ENCODE peak calls at places on chromosome 19, in seven cellular contexts. N is NCI-H2081; Q is effector CD8-positive, alpha-beta T cell; R is activated CD4-positive, alpha-beta T cell treated with anti-CD3 and anti-CD28 coated beads, Interleukin-2, amount 50 U/mL, for 1 hour; J is cardiac fibroblast; F is progenitor cell of endocrine pancreas; P is left lung. U is an unnamed sample.

GRCh38 chr19:28577666-28578065 is 635.3 kb downstream of the UQCRFS1 start:
- DNase-seq in N (no peak), Q (no peak), R (no peak), J (no peak), F (no peak), P (no peak), U (no peak)

GRCh38 chr19:14383898-14384669 is 2.8 kb downstream of the ADGRE5 start:
- DNase-seq in N (no peak), Q (peak), R (no peak), J (peak), F (no peak), P (peak), U (no peak)

GRCh38 chr19:19662344-19662743 is 1.1 kb downstream of the ATP13A1 start:
- DNase-seq in N (no peak), Q (no peak), R (no peak), J (no peak), F (no peak), P (no peak), U (no peak)

GRCh38 chr19:10998045-10998533 is 37.3 kb downstream of the SMARCA4 start:
- DNase-seq in N (no peak), Q (no peak), R (no peak), J (peak), F (no peak), P (no peak), U (no peak)

GRCh38 chr19:13014101-13014920 is 19.0 kb downstream of the NFIX start:
- DNase-seq in N (no peak), Q (no peak), R (no peak), J (peak), F (no peak), P (no peak), U (no peak)

GRCh38 chr19:10817291-10818038 is 18.5 kb downstream of the TMED1 start:
- DNase-seq in N (no peak), Q (no peak), R (no peak), J (peak), F (no peak), P (peak), U (no peak)

GRCh38 chr19:33795370-33796163 is 1.1 kb upstream of the KCTD15 start:
- DNase-seq in N (peak), Q (no peak), R (peak), J (peak), F (peak), P (peak), U (no peak)

GRCh38 chr19:52673014-52673413 is 34.9 kb upstream of the ZNF83 start:
- DNase-seq in N (no peak), Q (no peak), R (no peak), J (peak), F (no peak), P (no peak), U (no peak)

GRCh38 chr19:29421186-29421525 is 104.6 kb upstream of the VSTM2B start:
- DNase-seq in N (no peak), Q (no peak), R (no peak), J (no peak), F (no peak), P (no peak), U (no peak)

GRCh38 chr19:16416996-16417395 is 54.8 kb downstream of the EPS15L1 start:
- DNase-seq in N (no peak), Q (no peak), R (no peak), J (no peak), F (no peak), P (no peak), U (no peak)

GRCh38 chr19:51689751-51690358 is 3.3 kb upstream of the SPACA6 start:
- DNase-seq in N (no peak), Q (no peak), R (no peak), J (peak), F (peak), P (peak), U (no peak)

GRCh38 chr19:3672993-3673392 is 27.3 kb downstream of the PIP5K1C start:
- DNase-seq in N (no peak), Q (no peak), R (no peak), J (no peak), F (no peak), P (no peak), U (no peak)

GRCh38 chr19:17579523-17580244 is 24.2 kb downstream of the COLGALT1 start:
- DNase-seq in N (no peak), Q (no peak), R (peak), J (peak), F (no peak), P (peak), U (no peak)

GRCh38 chr19:15934332-15935078 is at the start of gene CYP4F11:
- DNase-seq in N (no peak), Q (no peak), R (no peak), J (peak), F (no peak), P (no peak), U (peak)

GRCh38 chr19:1037553-1038115 is 2.3 kb upstream of the ABCA7 start:
- DNase-seq in N (no peak), Q (no peak), R (no peak), J (no peak), F (no peak), P (no peak), U (no peak)

GRCh38 chr19:10006335-10006708 is 4.0 kb downstream of the COL5A3 start:
- DNase-seq in N (no peak), Q (no peak), R (no peak), J (peak), F (no peak), P (peak), U (no peak)

GRCh38 chr19:49851456-49852259 is 699 bp downstream of the PTOV1 start:
- DNase-seq in N (no peak), Q (peak), R (peak), J (no peak), F (peak), P (peak), U (no peak)

GRCh38 chr19:41872775-41873647 is 4.1 kb upstream of the CD79A start:
- DNase-seq in N (peak), Q (peak), R (peak), J (peak), F (peak), P (peak), U (peak)

GRCh38 chr19:39160523-39160861 is 34.9 kb downstream of the PAK4 start:
- DNase-seq in N (no peak), Q (no peak), R (no peak), J (peak), F (no peak), P (no peak), U (no peak)

GRCh38 chr19:36128392-36128736 is 11.5 kb upstream of the CAPNS1 start:
- DNase-seq in N (no peak), Q (no peak), R (no peak), J (no peak), F (no peak), P (no peak), U (no peak)

GRCh38 chr19:38264486-38265212 is at the start of gene SPINT2:
- DNase-seq in N (peak), Q (peak), R (peak), J (no peak), F (peak), P (peak), U (peak)

GRCh38 chr19:8148410-8149231 is 771 bp downstream of the FBN3 start:
- DNase-seq in N (no peak), Q (no peak), R (no peak), J (no peak), F (peak), P (no peak), U (no peak)

GRCh38 chr19:47704024-47704423 is 9.2 kb upstream of the EHD2 start:
- DNase-seq in N (no peak), Q (no peak), R (no peak), J (peak), F (no peak), P (no peak), U (no peak)

GRCh38 chr19:51370230-51370629 is 1.4 kb upstream of the CLDND2 start:
- DNase-seq in N (no peak), Q (no peak), R (no peak), J (no peak), F (no peak), P (no peak), U (no peak)

GRCh38 chr19:18117364-18117691 is 19.8 kb downstream of the MAST3 start:
- DNase-seq in N (no peak), Q (no peak), R (no peak), J (no peak), F (no peak), P (no peak), U (no peak)

GRCh38 chr19:2014731-2015610 is 543 bp downstream of the BTBD2 start:
- DNase-seq in N (no peak), Q (no peak), R (no peak), J (no peak), F (no peak), P (no peak), U (no peak)

U was measured in NCI-H2107.